ENCODE peak calls at places on chromosomes 13 and 19, in six cellular contexts. One of them, this sample, is unnamed.

GRCh38 chr13:31053896-31054295 is 107.8 kb downstream of the HSPH1 start:
- DNase-seq in thoracic aorta: no peak
- DNase-seq in cardiac fibroblast: no peak
- DNase-seq in left ventricle myocardium inferior: no peak
- DNase-seq in prostate gland: no peak
- DNase-seq in fibroblast of mammary gland: no peak
- DNase-seq in this sample: no peak

GRCh38 chr19:10737680-10738079 is 19.8 kb downstream of the DNM2 start:
- DNase-seq in left ventricle myocardium inferior: no peak
- DNase-seq in thoracic aorta: no peak
- DNase-seq in fibroblast of mammary gland: no peak
- DNase-seq in cardiac fibroblast: no peak
- DNase-seq in prostate gland: no peak
- DNase-seq in this sample: no peak

GRCh38 chr13:32056316-32056715 is 24.7 kb downstream of the FRY start:
- DNase-seq in prostate gland: no peak
- DNase-seq in left ventricle myocardium inferior: no peak
- DNase-seq in thoracic aorta: no peak
- DNase-seq in fibroblast of mammary gland: no peak
- DNase-seq in cardiac fibroblast: no peak
- DNase-seq in this sample: no peak

GRCh38 chr13:106284358-106284757 is 251.1 kb downstream of the EFNB2 start:
- DNase-seq in left ventricle myocardium inferior: no peak
- DNase-seq in thoracic aorta: no peak
- DNase-seq in prostate gland: no peak
- DNase-seq in fibroblast of mammary gland: no peak
- DNase-seq in cardiac fibroblast: no peak
- DNase-seq in this sample: peak; percentile 21

GRCh38 chr13:44432595-44432994 is 59.0 kb downstream of the SERP2 start:
- DNase-seq in fibroblast of mammary gland: peak; percentile 51
- DNase-seq in thoracic aorta: no peak
- DNase-seq in prostate gland: no peak
- DNase-seq in cardiac fibroblast: peak; percentile 31
- DNase-seq in left ventricle myocardium inferior: no peak
- DNase-seq in this sample: no peak

GRCh38 chr19:16778796-16779411 is 50.3 kb upstream of the SIN3B start:
- DNase-seq in left ventricle myocardium inferior: peak; percentile 30
- DNase-seq in fibroblast of mammary gland: peak; percentile 70
- DNase-seq in cardiac fibroblast: peak; percentile 65
- DNase-seq in prostate gland: no peak
- DNase-seq in thoracic aorta: no peak
- DNase-seq in this sample: peak; percentile 46

GRCh38 chr19:33283578-33283977 is 18.8 kb downstream of the CEBPA start:
- DNase-seq in thoracic aorta: no peak
- DNase-seq in cardiac fibroblast: no peak
- DNase-seq in prostate gland: no peak
- DNase-seq in fibroblast of mammary gland: peak; percentile 17
- DNase-seq in left ventricle myocardium inferior: no peak
- DNase-seq in this sample: no peak

GRCh38 chr19:42023121-42023942 is 29.3 kb upstream of the ATP1A3 start:
- DNase-seq in cardiac fibroblast: peak; percentile 10
- DNase-seq in prostate gland: no peak
- DNase-seq in fibroblast of mammary gland: peak; percentile 11
- DNase-seq in left ventricle myocardium inferior: no peak
- DNase-seq in thoracic aorta: no peak
- DNase-seq in this sample: peak; percentile 9

GRCh38 chr13:40026174-40026585 is 370.7 kb downstream of the COG6 start:
- DNase-seq in prostate gland: no peak
- DNase-seq in fibroblast of mammary gland: peak; percentile 42
- DNase-seq in left ventricle myocardium inferior: no peak
- DNase-seq in cardiac fibroblast: no peak
- DNase-seq in thoracic aorta: no peak
- DNase-seq in this sample: peak; percentile 7

GRCh38 chr13:114067381-114067885 is 65.0 kb downstream of the RASA3 start:
- DNase-seq in thoracic aorta: no peak
- DNase-seq in prostate gland: no peak
- DNase-seq in fibroblast of mammary gland: peak; percentile 91
- DNase-seq in left ventricle myocardium inferior: no peak
- DNase-seq in cardiac fibroblast: peak; percentile 35
- DNase-seq in this sample: peak; percentile 82

GRCh38 chr13:75137911-75138571 is 343.9 kb downstream of the TBC1D4 start:
- DNase-seq in fibroblast of mammary gland: no peak
- DNase-seq in left ventricle myocardium inferior: no peak
- DNase-seq in prostate gland: no peak
- DNase-seq in thoracic aorta: no peak
- DNase-seq in cardiac fibroblast: peak; percentile 25
- DNase-seq in this sample: no peak

GRCh38 chr19:45401815-45402468 is 2.9 kb downstream of the PPP1R13L start:
- DNase-seq in thoracic aorta: no peak
- DNase-seq in cardiac fibroblast: no peak
- DNase-seq in prostate gland: no peak
- DNase-seq in fibroblast of mammary gland: no peak
- DNase-seq in left ventricle myocardium inferior: no peak
- DNase-seq in this sample: no peak

GRCh38 chr13:109428146-109428545 is 358.2 kb downstream of the IRS2 start:
- DNase-seq in cardiac fibroblast: no peak
- DNase-seq in fibroblast of mammary gland: no peak
- DNase-seq in prostate gland: no peak
- DNase-seq in thoracic aorta: no peak
- DNase-seq in left ventricle myocardium inferior: no peak
- DNase-seq in this sample: no peak

GRCh38 chr13:108213946-108214345 is 1.4 kb downstream of the LIG4 start:
- DNase-seq in prostate gland: no peak
- DNase-seq in cardiac fibroblast: no peak
- DNase-seq in fibroblast of mammary gland: peak; percentile 32
- DNase-seq in left ventricle myocardium inferior: no peak
- DNase-seq in thoracic aorta: no peak
- DNase-seq in this sample: no peak

GRCh38 chr13:67299072-67299635 is 69.0 kb upstream of the PCDH9 start:
- DNase-seq in fibroblast of mammary gland: peak; percentile 95
- DNase-seq in thoracic aorta: no peak
- DNase-seq in prostate gland: no peak
- DNase-seq in left ventricle myocardium inferior: no peak
- DNase-seq in cardiac fibroblast: peak; percentile 87
- DNase-seq in this sample: peak; percentile 78

GRCh38 chr19:53365899-53366493 is 491 bp downstream of the ZNF525 start:
- DNase-seq in left ventricle myocardium inferior: peak; percentile 15
- DNase-seq in thoracic aorta: no peak
- DNase-seq in cardiac fibroblast: peak; percentile 17
- DNase-seq in prostate gland: peak; percentile 5
- DNase-seq in fibroblast of mammary gland: no peak
- DNase-seq in this sample: no peak

GRCh38 chr19:52992109-52993004 is 21.4 kb upstream of the ERVV-1 start:
- DNase-seq in thoracic aorta: no peak
- DNase-seq in fibroblast of mammary gland: no peak
- DNase-seq in cardiac fibroblast: peak; percentile 5
- DNase-seq in prostate gland: peak; percentile 10
- DNase-seq in left ventricle myocardium inferior: peak; percentile 18
- DNase-seq in this sample: no peak

GRCh38 chr13:26502826-26503225 is 54.7 kb upstream of the WASF3 start:
- DNase-seq in prostate gland: no peak
- DNase-seq in thoracic aorta: no peak
- DNase-seq in fibroblast of mammary gland: peak; percentile 94
- DNase-seq in left ventricle myocardium inferior: no peak
- DNase-seq in cardiac fibroblast: peak; percentile 67
- DNase-seq in this sample: peak; percentile 43

GRCh38 chr13:63124863-63125262 is 1709.2 kb upstream of the PCDH20 start:
- DNase-seq in thoracic aorta: no peak
- DNase-seq in left ventricle myocardium inferior: no peak
- DNase-seq in cardiac fibroblast: peak; percentile 44
- DNase-seq in fibroblast of mammary gland: peak; percentile 50
- DNase-seq in prostate gland: no peak
- DNase-seq in this sample: peak; percentile 48

GRCh38 chr19:30649934-30650614 is 277.9 kb downstream of the ZNF536 start:
- DNase-seq in left ventricle myocardium inferior: no peak
- DNase-seq in prostate gland: no peak
- DNase-seq in thoracic aorta: no peak
- DNase-seq in cardiac fibroblast: peak; percentile 61
- DNase-seq in fibroblast of mammary gland: peak; percentile 58
- DNase-seq in this sample: peak; percentile 79

GRCh38 chr19:13052447-13053232 is 50.0 kb downstream of the LYL1 start:
- DNase-seq in cardiac fibroblast: no peak
- DNase-seq in prostate gland: no peak
- DNase-seq in left ventricle myocardium inferior: no peak
- DNase-seq in fibroblast of mammary gland: no peak
- DNase-seq in thoracic aorta: no peak
- DNase-seq in this sample: no peak

GRCh38 chr19:13054605-13055212 is 47.9 kb downstream of the LYL1 start:
- DNase-seq in cardiac fibroblast: no peak
- DNase-seq in left ventricle myocardium inferior: peak; percentile 43
- DNase-seq in fibroblast of mammary gland: no peak
- DNase-seq in prostate gland: no peak
- DNase-seq in thoracic aorta: no peak
- DNase-seq in this sample: no peak

GRCh38 chr19:13053761-13054604 is 48.7 kb downstream of the LYL1 start:
- DNase-seq in fibroblast of mammary gland: peak; percentile 84
- DNase-seq in thoracic aorta: no peak
- DNase-seq in cardiac fibroblast: peak; percentile 98
- DNase-seq in left ventricle myocardium inferior: peak; percentile 93
- DNase-seq in prostate gland: peak; percentile 90
- DNase-seq in this sample: peak; percentile 99

GRCh38 chr19:13051581-13052165 is 51.0 kb downstream of the LYL1 start:
- DNase-seq in cardiac fibroblast: peak; percentile 52
- DNase-seq in fibroblast of mammary gland: no peak
- DNase-seq in thoracic aorta: no peak
- DNase-seq in left ventricle myocardium inferior: peak; percentile 66
- DNase-seq in prostate gland: peak; percentile 75
- DNase-seq in this sample: no peak

DNA sequence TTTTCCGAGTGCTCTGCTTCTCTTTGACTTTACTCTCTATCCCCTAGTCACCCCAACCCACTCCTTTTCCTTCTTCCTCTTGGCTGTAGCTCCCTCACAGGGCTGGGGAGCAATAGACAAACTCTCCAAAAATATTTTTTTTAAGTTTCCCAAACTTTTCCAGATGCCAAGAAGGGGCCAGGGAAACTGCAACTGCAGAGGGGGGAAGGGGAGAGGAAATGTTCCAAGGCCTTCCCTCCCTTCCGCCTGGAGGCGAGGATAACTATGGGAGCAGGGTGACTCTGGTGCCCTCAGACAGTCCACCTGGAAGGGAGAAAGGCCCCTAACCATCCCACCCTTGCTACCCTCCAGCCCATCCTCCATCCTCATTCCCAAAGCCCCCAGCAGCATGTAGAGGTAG is 49.4 kb downstream of the LYL1 start:
- DNase-seq in prostate gland: no peak
- DNase-seq in left ventricle myocardium inferior: no peak
- DNase-seq in thoracic aorta: no peak
- DNase-seq in cardiac fibroblast: peak; percentile 80
- DNase-seq in fibroblast of mammary gland: peak; percentile 29
- DNase-seq in this sample: no peak
- H3K4me3 ChIP-seq in prostate gland: no peak overlapping the region
- H3K4me3 ChIP-seq in left ventricle myocardium inferior: peak overlapping the region; percentile 42
- H3K4me3 ChIP-seq in thoracic aorta: peak overlapping the region; percentile 15
- H3K4me3 ChIP-seq in cardiac fibroblast: no peak overlapping the region
- H3K4me3 ChIP-seq in fibroblast of mammary gland: no peak overlapping the region
- H3K4me3 ChIP-seq in this sample: no peak overlapping the region

GRCh38 chr13:41648314-41648935 is 191.1 kb downstream of the RGCC start:
- DNase-seq in prostate gland: no peak
- DNase-seq in cardiac fibroblast: peak; percentile 57
- DNase-seq in thoracic aorta: no peak
- DNase-seq in fibroblast of mammary gland: no peak
- DNase-seq in left ventricle myocardium inferior: no peak
- DNase-seq in this sample: peak; percentile 60

GRCh38 chr13:41650706-41651105 is 193.4 kb downstream of the RGCC start:
- DNase-seq in thoracic aorta: no peak
- DNase-seq in cardiac fibroblast: no peak
- DNase-seq in left ventricle myocardium inferior: no peak
- DNase-seq in fibroblast of mammary gland: no peak
- DNase-seq in prostate gland: no peak
- DNase-seq in this sample: no peak

GRCh38 chr13:41651413-41652068 is 194.2 kb downstream of the RGCC start:
- DNase-seq in thoracic aorta: no peak
- DNase-seq in cardiac fibroblast: peak; percentile 32
- DNase-seq in fibroblast of mammary gland: no peak
- DNase-seq in left ventricle myocardium inferior: no peak
- DNase-seq in prostate gland: no peak
- DNase-seq in this sample: no peak

GRCh38 chr13:41652735-41653361 is 195.5 kb downstream of the RGCC start:
- DNase-seq in left ventricle myocardium inferior: no peak
- DNase-seq in fibroblast of mammary gland: peak; percentile 80
- DNase-seq in cardiac fibroblast: peak; percentile 80
- DNase-seq in thoracic aorta: no peak
- DNase-seq in prostate gland: peak; percentile 30
- DNase-seq in this sample: peak; percentile 51

DNA sequence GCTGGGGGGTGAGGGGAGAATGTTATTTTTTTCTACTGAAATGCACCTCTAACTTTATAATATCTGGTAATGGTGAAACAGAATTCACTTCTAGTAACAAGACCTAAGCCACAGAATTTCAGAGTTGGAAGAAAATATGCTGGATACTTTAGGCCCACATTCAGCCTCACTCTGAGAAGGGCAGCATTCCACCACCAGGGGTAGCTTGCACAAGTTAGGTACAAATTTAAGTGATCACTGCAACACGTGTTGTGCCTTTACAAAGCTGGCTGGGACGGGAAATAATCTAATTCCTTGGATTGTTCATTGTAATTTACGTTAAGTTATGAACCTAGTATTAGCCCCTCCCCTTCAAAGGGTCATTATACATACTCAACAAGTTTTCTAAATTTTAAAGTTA is 192.3 kb downstream of the RGCC start:
- DNase-seq in thoracic aorta: no peak
- DNase-seq in fibroblast of mammary gland: peak; percentile 28
- DNase-seq in prostate gland: no peak
- DNase-seq in cardiac fibroblast: peak; percentile 28
- DNase-seq in left ventricle myocardium inferior: no peak
- DNase-seq in this sample: no peak
- TF ChIP-seq CTCF in thoracic aorta: no peak
- TF ChIP-seq CTCF in fibroblast of mammary gland: peak; percentile 43
- TF ChIP-seq CTCF in prostate gland: peak; percentile 25
- TF ChIP-seq CTCF in cardiac fibroblast: peak; percentile 50
- TF ChIP-seq CTCF in left ventricle myocardium inferior: peak; percentile 50
- TF ChIP-seq CTCF in this sample: peak; percentile 23

GRCh38 chr19:23071087-23071511 is 45.7 kb upstream of the ZNF730 start:
- DNase-seq in cardiac fibroblast: peak; percentile 16
- DNase-seq in fibroblast of mammary gland: peak; percentile 7
- DNase-seq in left ventricle myocardium inferior: peak; percentile 31
- DNase-seq in prostate gland: peak; percentile 7
- DNase-seq in thoracic aorta: no peak
- DNase-seq in this sample: peak; percentile 67
- H3K4me3 ChIP-seq in cardiac fibroblast: peak overlapping the region; percentile 49
- H3K4me3 ChIP-seq in fibroblast of mammary gland: peak overlapping the region; percentile 24
- H3K4me3 ChIP-seq in left ventricle myocardium inferior: peak overlapping the region; percentile 64
- H3K4me3 ChIP-seq in prostate gland: no peak overlapping the region
- H3K4me3 ChIP-seq in thoracic aorta: peak overlapping the region; percentile 71
- H3K4me3 ChIP-seq in this sample: peak overlapping the region; percentile 46

GRCh38 chr13:23788459-23788858 is 100.7 kb downstream of the MIPEP start:
- DNase-seq in prostate gland: peak; percentile 38
- DNase-seq in cardiac fibroblast: no peak
- DNase-seq in fibroblast of mammary gland: no peak
- DNase-seq in left ventricle myocardium inferior: no peak
- DNase-seq in thoracic aorta: no peak
- DNase-seq in this sample: no peak

GRCh38 chr13:23790591-23791170 is 98.5 kb downstream of the MIPEP start:
- DNase-seq in prostate gland: no peak
- DNase-seq in left ventricle myocardium inferior: no peak
- DNase-seq in thoracic aorta: no peak
- DNase-seq in fibroblast of mammary gland: peak; percentile 79
- DNase-seq in cardiac fibroblast: peak; percentile 95
- DNase-seq in this sample: peak; percentile 91

GRCh38 chr13:23789576-23790346 is 99.4 kb downstream of the MIPEP start:
- DNase-seq in left ventricle myocardium inferior: no peak
- DNase-seq in prostate gland: peak; percentile 78
- DNase-seq in cardiac fibroblast: peak; percentile 23
- DNase-seq in thoracic aorta: no peak
- DNase-seq in fibroblast of mammary gland: peak; percentile 28
- DNase-seq in this sample: peak; percentile 23

GRCh38 chr13:23786607-23787006 is 102.6 kb downstream of the MIPEP start:
- DNase-seq in cardiac fibroblast: no peak
- DNase-seq in left ventricle myocardium inferior: no peak
- DNase-seq in fibroblast of mammary gland: no peak
- DNase-seq in thoracic aorta: no peak
- DNase-seq in prostate gland: no peak
- DNase-seq in this sample: no peak
- TF ChIP-seq CTCF in cardiac fibroblast: no peak
- TF ChIP-seq CTCF in left ventricle myocardium inferior: no peak
- TF ChIP-seq CTCF in fibroblast of mammary gland: no peak
- TF ChIP-seq CTCF in thoracic aorta: no peak
- TF ChIP-seq CTCF in prostate gland: no peak
- TF ChIP-seq CTCF in this sample: no peak

This sample was measured in foreskin fibroblast.